ENCODE peak calls at places on chromosomes 6 and 20, in four cellular contexts. A is fibroblast of pulmonary artery, E is AG04449, V is fibroblast of mammary gland. O is an unnamed sample.

GRCh38 chr20:10315138-10315537 is 96.5 kb downstream of the SNAP25 start:
- DNase-seq in A (no peak), E (no peak), V (no peak), O (no peak)

GRCh38 chr6:170174124-170174770 is 116.6 kb downstream of the DLL1 start:
- DNase-seq in E (no peak), A (no peak), V (no peak), O (no peak)

GRCh38 chr6:101117397-101118185 is 236.5 kb upstream of the ASCC3 start:
- DNase-seq in V (no peak), A (no peak), E (no peak), O (no peak)

GRCh38 chr20:14919473-14920157 is 582.2 kb upstream of the FLRT3 start:
- DNase-seq in V (peak; percentile 39), A (no peak), E (no peak), O (peak; percentile 28)

GRCh38 chr6:36907781-36908180 is 22.0 kb downstream of the C6orf89 start:
- DNase-seq in V (peak; percentile 67), E (no peak), A (peak; percentile 32), O (no peak)

GRCh38 chr6:160071805-160072687 is 49.6 kb upstream of the SLC22A1 start:
- DNase-seq in E (no peak), A (peak; percentile 13), V (no peak), O (no peak)

GRCh38 chr6:28208180-28208659 is 16.9 kb upstream of the ZSCAN9 start:
- DNase-seq in V (no peak), E (no peak), A (no peak), O (no peak)

GRCh38 chr6:118086189-118086588 is 179.1 kb downstream of the SLC35F1 start:
- DNase-seq in A (no peak), V (no peak), E (no peak), O (no peak)

GRCh38 chr6:147756000-147756399 is 247.5 kb downstream of the SAMD5 start:
- DNase-seq in A (no peak), V (no peak), E (no peak), O (no peak)

GRCh38 chr20:25540273-25540672 is 45.1 kb downstream of the NINL start:
- DNase-seq in E (no peak), V (peak; percentile 43), A (peak; percentile 22), O (no peak)

GRCh38 chr6:44284119-44284518 is 13.9 kb downstream of the TMEM151B start:
- DNase-seq in V (no peak), A (no peak), E (no peak), O (no peak)

GRCh38 chr6:158807515-158808441 is 11.4 kb downstream of the EZR start:
- DNase-seq in E (no peak), V (no peak), A (no peak), O (no peak)

GRCh38 chr6:16868968-16869367 is 107.7 kb upstream of the ATXN1 start:
- DNase-seq in V (no peak), E (no peak), A (no peak), O (no peak)

GRCh38 chr6:166351715-166352285 is 9.5 kb upstream of the SFT2D1 start:
- DNase-seq in E (no peak), A (no peak), V (no peak), O (no peak)

GRCh38 chr6:24757610-24758009 is 17.1 kb upstream of the GMNN start:
- DNase-seq in A (no peak), E (no peak), V (no peak), O (no peak)

GRCh38 chr6:56278186-56278585 is 30.8 kb upstream of the COL21A1 start:
- DNase-seq in E (no peak), A (no peak), V (no peak), O (no peak)

GRCh38 chr6:30821862-30822784 is 62.2 kb upstream of the DDR1 start:
- DNase-seq in E (no peak), A (peak; percentile 70), V (peak; percentile 51), O (no peak)

GRCh38 chr6:158686311-158686710 is 36.5 kb downstream of the SYTL3 start:
- DNase-seq in E (no peak), A (no peak), V (no peak), O (no peak)

GRCh38 chr20:5181955-5182354 is 55.1 kb downstream of the CDS2 start:
- DNase-seq in A (peak; percentile 66), E (no peak), V (peak; percentile 84), O (no peak)

GRCh38 chr6:51531623-51532022 is 555.8 kb downstream of the PKHD1 start:
- DNase-seq in V (no peak), E (no peak), A (no peak), O (no peak)

GRCh38 chr6:35084511-35085203 is 56.5 kb downstream of the TCP11 start:
- DNase-seq in E (no peak), A (no peak), V (no peak), O (no peak)

GRCh38 chr20:38304845-38305447 is 990 bp downstream of the BPI start:
- DNase-seq in V (peak; percentile 44), E (no peak), A (peak; percentile 58), O (no peak)
- TF ChIP-seq CTCF in V (peak; percentile 62), E (peak; percentile 68), A (peak; percentile 72), O (peak; percentile 81)

GRCh38 chr20:18057106-18057993 is at the start of gene OVOL2:
- DNase-seq in E (no peak), V (no peak), A (peak; percentile 2), O (no peak)
- H3K4me3 ChIP-seq in E (no peak within 1 kb of the TSS), V (no peak within 1 kb of the TSS), A (no peak within 1 kb of the TSS), O (peak within 1 kb of the TSS; percentile 5)

GRCh38 chr20:31985152-31985551 is 17.2 kb downstream of the XKR7 start:
- DNase-seq in V (no peak), A (no peak), E (no peak), O (no peak)
- TF ChIP-seq CTCF in V (no peak), A (no peak), E (no peak), O (no peak)

GRCh38 chr6:6004147-6004995 is 2.4 kb downstream of the NRN1 start:
- DNase-seq in A (peak; percentile 8), V (peak; percentile 41), E (no peak), O (no peak)
- H3K4me3 ChIP-seq in A (no peak overlapping the region), V (peak overlapping the region; percentile 68), E (peak overlapping the region; percentile 87), O (peak overlapping the region; percentile 4)

O was measured in BJ.